ENCODE peak calls at places on chromosomes 16 and 17, in four cellular contexts. One of them, this sample, is unnamed.

GRCh38 chr17:79116575-79117368 is 42.1 kb downstream of the ENGASE start:
- DNase-seq in GM12878: no peak
- DNase-seq in HepG2: no peak
- DNase-seq in A549: no peak
- DNase-seq in this sample: no peak

GRCh38 chr17:72976971-72977767 is 115.3 kb downstream of the SLC39A11 start:
- DNase-seq in GM12878: peak; percentile 38
- DNase-seq in HepG2: no peak
- DNase-seq in A549: peak; percentile 44
- DNase-seq in this sample: no peak

GRCh38 chr17:80731255-80731840 is 186.7 kb downstream of the RPTOR start:
- DNase-seq in GM12878: no peak
- DNase-seq in HepG2: no peak
- DNase-seq in A549: no peak
- DNase-seq in this sample: no peak

GRCh38 chr17:808003-808294 is 25.8 kb downstream of the MRM3 start:
- DNase-seq in GM12878: no peak
- DNase-seq in HepG2: no peak
- DNase-seq in A549: no peak
- DNase-seq in this sample: no peak

GRCh38 chr17:67922503-67922902 is 73.8 kb downstream of the C17orf58 start:
- DNase-seq in GM12878: no peak
- DNase-seq in HepG2: no peak
- DNase-seq in A549: no peak
- DNase-seq in this sample: no peak

GRCh38 chr17:1558401-1558800 is 4.2 kb downstream of the PITPNA start:
- DNase-seq in GM12878: no peak
- DNase-seq in HepG2: no peak
- DNase-seq in A549: no peak
- DNase-seq in this sample: no peak

GRCh38 chr17:10614536-10615155 is 42.5 kb downstream of the MYH3 start:
- DNase-seq in GM12878: no peak
- DNase-seq in HepG2: peak; percentile 45
- DNase-seq in A549: peak; percentile 61
- DNase-seq in this sample: peak; percentile 69

GRCh38 chr17:76523084-76524037 is 14.1 kb downstream of the CYGB start:
- DNase-seq in GM12878: no peak
- DNase-seq in HepG2: peak; percentile 53
- DNase-seq in A549: peak; percentile 75
- DNase-seq in this sample: peak; percentile 95

GRCh38 chr16:69039333-69039941 is 66.0 kb upstream of the HAS3 start:
- DNase-seq in GM12878: no peak
- DNase-seq in HepG2: peak; percentile 72
- DNase-seq in A549: no peak
- DNase-seq in this sample: no peak

GRCh38 chr16:71637398-71637797 is 11.4 kb downstream of the MARVELD3 start:
- DNase-seq in GM12878: no peak
- DNase-seq in HepG2: no peak
- DNase-seq in A549: no peak
- DNase-seq in this sample: no peak

GRCh38 chr16:66692341-66692740 is 4.2 kb downstream of the CMTM4 start:
- DNase-seq in GM12878: no peak
- DNase-seq in HepG2: no peak
- DNase-seq in A549: no peak
- DNase-seq in this sample: no peak

GRCh38 chr17:38704645-38705522 is at the start of gene MLLT6:
- DNase-seq in GM12878: no peak
- DNase-seq in HepG2: peak; percentile 64
- DNase-seq in A549: peak; percentile 85
- DNase-seq in this sample: peak; percentile 93

GRCh38 chr16:50300942-50301625 is 34.7 kb downstream of the ADCY7 start:
- DNase-seq in GM12878: no peak
- DNase-seq in HepG2: no peak
- DNase-seq in A549: no peak
- DNase-seq in this sample: peak; percentile 24

GRCh38 chr17:4483012-4483840 is 15.5 kb upstream of the SPNS2 start:
- DNase-seq in GM12878: no peak
- DNase-seq in HepG2: no peak
- DNase-seq in A549: peak; percentile 48
- DNase-seq in this sample: no peak

GRCh38 chr16:81633680-81634379 is 145.3 kb upstream of the PLCG2 start:
- DNase-seq in GM12878: no peak
- DNase-seq in HepG2: no peak
- DNase-seq in A549: no peak
- DNase-seq in this sample: no peak

GRCh38 chr16:1991588-1992474 is 2.1 kb downstream of the SYNGR3 start:
- DNase-seq in GM12878: peak; percentile 37
- DNase-seq in HepG2: no peak
- DNase-seq in A549: peak; percentile 92
- DNase-seq in this sample: peak; percentile 84

GRCh38 chr16:85982563-85982939 is 83.6 kb downstream of the IRF8 start:
- DNase-seq in GM12878: no peak
- DNase-seq in HepG2: no peak
- DNase-seq in A549: no peak
- DNase-seq in this sample: no peak

DNA sequence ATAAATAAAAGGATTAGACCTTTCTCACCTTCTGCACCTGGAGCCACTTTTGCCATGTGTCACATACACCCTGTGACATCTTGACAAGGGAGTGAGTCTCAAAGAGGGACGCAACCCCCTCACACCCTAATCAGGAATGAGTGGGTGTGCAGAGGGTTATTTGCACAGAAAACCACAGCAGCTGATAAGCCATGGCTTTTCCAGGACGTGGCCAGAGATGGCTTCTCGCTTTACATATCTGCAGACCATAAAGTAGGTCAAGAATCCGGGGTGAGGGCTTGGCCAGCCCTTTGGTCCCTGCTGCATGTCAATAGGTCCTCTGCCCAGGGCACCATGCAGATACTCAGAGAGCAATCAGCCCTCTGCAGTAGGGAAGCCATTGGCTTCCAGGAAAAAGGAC is 2.4 kb upstream of the CD300LF start:
- DNase-seq in GM12878: no peak
- DNase-seq in HepG2: peak; percentile 66
- DNase-seq in A549: no peak
- DNase-seq in this sample: no peak
- TF ChIP-seq PBX3 in GM12878: no peak
- TF ChIP-seq PBX3 in HepG2: no peak
- TF ChIP-seq PBX3 in A549: no peak
- TF ChIP-seq PBX3 in this sample: no peak

GRCh38 chr17:41920580-41920955 is 1.8 kb upstream of the ACLY start:
- DNase-seq in GM12878: no peak
- DNase-seq in HepG2: no peak
- DNase-seq in A549: no peak
- DNase-seq in this sample: no peak

GRCh38 chr17:41919840-41920579 is 1.3 kb upstream of the ACLY start:
- DNase-seq in GM12878: no peak
- DNase-seq in HepG2: no peak
- DNase-seq in A549: peak; percentile 49
- DNase-seq in this sample: no peak

GRCh38 chr17:41917957-41918391 is 777 bp downstream of the ACLY start:
- DNase-seq in GM12878: no peak
- DNase-seq in HepG2: no peak
- DNase-seq in A549: peak; percentile 44
- DNase-seq in this sample: peak; percentile 78

GRCh38 chr17:41918392-41919164 is at the start of gene ACLY:
- DNase-seq in GM12878: no peak
- DNase-seq in HepG2: peak; percentile 97
- DNase-seq in A549: peak; percentile 98
- DNase-seq in this sample: peak; percentile 99

DNA sequence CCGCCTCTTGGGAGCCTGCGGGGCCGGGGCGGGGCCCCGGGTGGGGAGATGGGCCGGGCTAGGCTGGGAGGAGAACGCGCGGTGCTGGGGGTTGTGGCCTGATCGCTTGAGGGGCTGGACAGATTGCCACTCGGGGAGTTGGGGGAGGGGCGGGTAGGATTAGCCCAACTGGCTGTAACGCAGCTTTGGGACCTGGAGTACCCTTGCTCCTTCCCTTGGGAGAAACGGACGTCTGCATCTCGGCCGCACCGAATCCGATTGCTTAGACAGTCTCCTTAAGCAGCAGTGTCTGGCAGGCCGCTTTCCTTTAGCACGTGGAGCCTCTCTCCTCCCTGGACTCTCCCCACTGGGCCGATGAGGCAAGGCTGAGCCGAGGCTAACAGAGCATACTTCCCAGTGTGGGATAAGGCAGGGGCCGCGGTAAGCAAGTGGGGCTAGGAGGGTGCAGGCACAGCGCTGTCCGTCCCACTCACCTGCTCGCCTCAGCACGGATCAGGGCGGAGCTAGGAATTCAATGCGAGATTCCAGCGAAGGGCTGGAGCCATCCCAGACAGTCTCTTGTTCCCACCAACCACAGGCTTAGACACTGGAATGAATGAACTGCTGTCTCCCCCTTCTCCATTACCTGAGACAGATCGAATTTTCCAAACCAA is 540 bp upstream of the ACLY start:
- DNase-seq in GM12878: peak; percentile 75
- DNase-seq in HepG2: peak; percentile 65
- DNase-seq in A549: no peak
- DNase-seq in this sample: no peak
- TF ChIP-seq PBX3 in GM12878: no peak
- TF ChIP-seq PBX3 in HepG2: no peak
- TF ChIP-seq PBX3 in A549: no peak
- TF ChIP-seq PBX3 in this sample: no peak

GRCh38 chr17:6894206-6894528 is 62.6 kb upstream of the TEKT1 start:
- DNase-seq in GM12878: no peak
- DNase-seq in HepG2: no peak
- DNase-seq in A549: no peak
- DNase-seq in this sample: no peak
- TF ChIP-seq PBX3 in GM12878: no peak
- TF ChIP-seq PBX3 in HepG2: no peak
- TF ChIP-seq PBX3 in A549: no peak
- TF ChIP-seq PBX3 in this sample: no peak

DNA sequence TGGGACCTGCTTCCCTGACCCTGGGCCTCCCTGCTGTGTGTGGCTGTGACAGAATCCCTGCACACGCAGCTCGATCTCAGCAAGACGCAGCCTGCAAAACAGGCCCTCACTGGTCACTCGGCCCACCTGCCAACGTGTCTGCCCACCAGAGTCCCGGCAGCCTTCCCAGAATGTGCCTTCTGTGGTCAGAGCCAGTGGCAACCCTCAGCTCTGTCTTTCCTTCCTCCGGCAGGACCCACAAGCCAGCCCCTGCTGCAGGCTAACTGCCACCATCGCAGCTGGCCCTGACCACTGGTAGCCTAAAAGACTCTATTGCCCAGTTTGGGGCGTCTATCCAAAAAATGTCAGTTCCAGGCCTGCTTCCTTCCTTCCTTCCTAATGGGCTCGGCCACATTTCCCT is 83.2 kb downstream of the LITAF start:
- DNase-seq in GM12878: no peak
- DNase-seq in HepG2: no peak
- DNase-seq in A549: no peak
- DNase-seq in this sample: no peak
- TF ChIP-seq PBX3 in GM12878: no peak
- TF ChIP-seq PBX3 in HepG2: no peak
- TF ChIP-seq PBX3 in A549: no peak
- TF ChIP-seq PBX3 in this sample: no peak

DNA sequence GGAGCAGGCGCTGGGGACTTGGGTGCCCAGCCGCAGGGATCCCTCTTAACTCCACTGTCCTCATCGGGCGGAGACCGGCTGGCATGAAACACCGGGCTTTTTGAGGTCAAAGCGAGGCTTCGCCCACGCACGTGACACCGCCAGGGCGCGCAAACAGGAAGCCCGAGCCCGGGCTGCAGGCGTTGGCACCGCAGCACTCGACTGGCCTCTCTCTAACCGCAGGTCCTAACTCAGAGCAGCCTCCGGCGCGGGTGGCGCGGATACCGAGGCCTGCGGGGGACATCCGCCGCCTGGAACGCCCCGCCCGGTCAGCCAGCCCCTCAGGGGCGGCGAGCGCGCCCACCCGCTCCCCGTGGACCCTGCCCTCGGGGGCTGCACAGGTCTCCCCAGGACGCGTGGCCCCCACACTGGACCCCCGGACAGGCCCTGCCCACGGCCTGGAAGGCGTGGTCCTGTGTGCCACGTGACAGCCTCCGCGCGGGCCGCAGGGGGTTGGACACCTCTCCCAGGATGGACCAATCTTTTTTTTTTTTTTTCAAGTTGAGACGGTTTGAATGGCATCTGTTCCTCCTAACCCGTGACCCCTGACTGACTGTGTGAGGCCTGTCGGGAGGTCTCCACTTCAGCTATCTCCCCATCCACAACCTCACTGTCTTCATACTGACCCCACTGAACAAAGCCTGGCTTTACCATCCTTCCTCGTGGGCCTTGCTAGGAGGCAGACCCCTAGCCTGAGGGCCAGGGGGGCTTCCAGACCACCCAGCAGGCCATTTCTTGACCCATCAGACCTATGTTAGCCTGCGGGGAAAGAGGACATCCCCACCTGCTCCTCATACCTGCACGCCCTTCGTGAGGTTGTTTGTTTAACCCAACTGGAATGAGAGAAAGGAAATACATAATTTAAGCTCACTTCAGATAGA is 8.4 kb upstream of the SLC47A2 start:
- DNase-seq in GM12878: no peak
- DNase-seq in HepG2: no peak
- DNase-seq in A549: no peak
- DNase-seq in this sample: no peak
- TF ChIP-seq PBX3 in GM12878: no peak
- TF ChIP-seq PBX3 in HepG2: no peak
- TF ChIP-seq PBX3 in A549: no peak
- TF ChIP-seq PBX3 in this sample: no peak

GRCh38 chr16:75398333-75398732 is 35.0 kb downstream of the CFDP1 start:
- DNase-seq in GM12878: no peak
- DNase-seq in HepG2: no peak
- DNase-seq in A549: no peak
- DNase-seq in this sample: no peak

GRCh38 chr16:75406943-75407342 is 26.4 kb downstream of the CFDP1 start:
- DNase-seq in GM12878: no peak
- DNase-seq in HepG2: no peak
- DNase-seq in A549: no peak
- DNase-seq in this sample: no peak

GRCh38 chr16:75401697-75402096 is 31.6 kb downstream of the CFDP1 start:
- DNase-seq in GM12878: no peak
- DNase-seq in HepG2: no peak
- DNase-seq in A549: no peak
- DNase-seq in this sample: no peak

GRCh38 chr16:75402174-75402820 is 31.0 kb downstream of the CFDP1 start:
- DNase-seq in GM12878: no peak
- DNase-seq in HepG2: no peak
- DNase-seq in A549: no peak
- DNase-seq in this sample: no peak

DNA sequence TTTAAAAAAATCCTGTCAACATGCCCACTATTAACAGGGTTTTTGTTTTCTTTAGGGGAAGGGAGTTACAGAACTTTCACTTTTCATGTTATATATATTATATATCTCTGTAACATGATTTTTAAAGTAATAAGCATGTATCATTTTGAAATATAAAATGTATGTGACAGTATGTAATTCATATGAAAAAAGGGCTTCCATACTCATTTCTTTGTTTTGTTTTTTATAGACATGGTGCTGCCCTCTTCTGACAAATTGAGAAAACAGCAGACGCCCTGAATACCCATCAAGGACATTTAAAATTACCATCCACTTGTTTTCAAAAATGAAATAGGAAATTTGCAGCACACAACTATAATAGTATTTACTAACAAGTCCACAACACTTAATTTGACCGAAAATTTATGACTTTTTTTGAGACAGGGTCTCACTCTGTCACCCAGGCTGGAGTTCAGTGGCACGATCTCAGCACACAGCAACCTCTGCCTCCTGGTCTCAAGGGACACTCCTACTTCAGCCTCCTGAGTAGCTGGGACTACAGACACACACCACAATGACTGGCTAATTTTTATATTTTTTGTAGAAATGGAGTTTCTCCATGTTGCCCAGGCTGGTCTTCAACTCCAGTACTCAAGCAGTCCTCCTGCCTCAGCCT is 30.4 kb downstream of the CFDP1 start:
- DNase-seq in GM12878: no peak
- DNase-seq in HepG2: peak; percentile 36
- DNase-seq in A549: peak; percentile 44
- DNase-seq in this sample: peak; percentile 50
- TF ChIP-seq PBX3 in GM12878: no peak
- TF ChIP-seq PBX3 in HepG2: no peak
- TF ChIP-seq PBX3 in A549: no peak
- TF ChIP-seq PBX3 in this sample: no peak